ENCODE peak calls at places on chromosomes 16 and 17, in seven cellular contexts. Y is ovary, C is GM23338, K is choroid plexus epithelial cell, T is IMR-90, B is mesenchymal stem cell, S is uterus. M is an unnamed sample.
A peak's percentile ranks its signal among the peaks of the same experiment; 100 is the strongest.

GRCh38 chr16:50580180-50580771 is 32.1 kb downstream of the NKD1 start:
- DNase-seq in Y (no peak), T (no peak), C (no peak), B (no peak), K (no peak), S (no peak), M (no peak)

GRCh38 chr16:60905806-60906205 is 1130.4 kb downstream of the CDH8 start:
- DNase-seq in K (peak; percentile 0), C (no peak), B (no peak), Y (no peak), T (no peak), S (no peak), M (no peak)

GRCh38 chr17:28765038-28765437 is 21.2 kb downstream of the TRAF4 start:
- DNase-seq in S (no peak), Y (no peak), B (no peak), T (no peak), K (no peak), C (no peak), M (no peak)

GRCh38 chr16:19861811-19862327 is 22.8 kb downstream of the GPRC5B start:
- DNase-seq in S (no peak), C (peak; percentile 79), Y (no peak), K (no peak), T (no peak), B (no peak), M (no peak)

GRCh38 chr16:48318630-48319029 is 66.6 kb downstream of the SIAH1 start:
- DNase-seq in K (peak; percentile 83), S (no peak), B (peak; percentile 90), Y (no peak), T (peak; percentile 54), C (peak; percentile 78), M (no peak)

GRCh38 chr17:12302711-12303110 is 282.0 kb downstream of the MAP2K4 start:
- DNase-seq in T (peak; percentile 40), K (no peak), B (no peak), C (no peak), Y (no peak), S (no peak), M (no peak)

GRCh38 chr17:71188811-71189492 is 931.9 kb upstream of the SOX9 start:
- DNase-seq in B (peak; percentile 94), S (no peak), T (peak; percentile 95), C (no peak), Y (no peak), K (peak; percentile 94), M (no peak)

GRCh38 chr17:45228985-45229517 is 7.4 kb downstream of the FMNL1 start:
- DNase-seq in Y (peak; percentile 61), S (peak; percentile 92), K (peak; percentile 95), C (peak; percentile 64), B (peak; percentile 93), T (peak; percentile 96), M (peak; percentile 90)

GRCh38 chr16:85275533-85276249 is 163.4 kb upstream of the CIBAR2 start:
- DNase-seq in K (peak; percentile 69), T (peak; percentile 41), C (peak; percentile 87), S (peak; percentile 73), B (peak; percentile 63), Y (peak; percentile 78), M (no peak)

GRCh38 chr17:40287159-40287493 is 553 bp upstream of the CDC6 start:
- DNase-seq in Y (no peak), S (no peak), T (no peak), C (no peak), B (no peak), K (no peak), M (no peak)
- H3K4me3 ChIP-seq in Y (no peak overlapping the region), S (no peak overlapping the region), T (peak overlapping the region; percentile 19), C (no peak overlapping the region), B (peak overlapping the region; percentile 57), K (peak overlapping the region; percentile 39), M (peak overlapping the region; percentile 52)

GRCh38 chr17:2171725-2172446 is 117.0 kb downstream of the HIC1 start:
- DNase-seq in Y (peak; percentile 88), C (peak; percentile 13), B (peak; percentile 99), S (peak; percentile 88), K (peak; percentile 99), T (peak; percentile 99), M (peak; percentile 84)
- H3K4me3 ChIP-seq in Y (no peak overlapping the region), C (no peak overlapping the region), B (peak overlapping the region; percentile 32), S (peak overlapping the region; percentile 15), K (peak overlapping the region; percentile 25), T (peak overlapping the region; percentile 15), M (peak overlapping the region; percentile 31)

DNA sequence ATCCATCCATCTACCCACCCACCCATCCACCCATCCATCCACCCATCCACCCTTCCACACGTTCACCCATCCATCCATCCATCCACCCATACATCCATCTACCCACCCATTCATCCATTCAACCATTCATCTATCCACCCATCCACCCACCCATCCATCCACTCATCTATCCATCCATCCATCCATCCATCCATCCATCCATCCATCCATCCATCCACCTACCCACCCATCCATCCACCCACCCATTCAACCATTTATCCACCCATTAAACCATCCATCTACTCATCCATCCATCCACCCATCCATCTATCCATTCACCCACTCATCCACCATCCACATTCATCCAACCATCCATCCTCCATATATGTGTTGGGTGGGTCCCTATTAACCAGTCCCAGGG is 26.2 kb upstream of the RPTOR start:
- DNase-seq in T (no peak), Y (no peak), K (no peak), B (no peak), C (no peak), S (no peak), M (no peak)
- H3K4me3 ChIP-seq in T (no peak overlapping the region), Y (no peak overlapping the region), K (no peak overlapping the region), B (no peak overlapping the region), C (no peak overlapping the region), S (no peak overlapping the region), M (no peak overlapping the region)

DNA sequence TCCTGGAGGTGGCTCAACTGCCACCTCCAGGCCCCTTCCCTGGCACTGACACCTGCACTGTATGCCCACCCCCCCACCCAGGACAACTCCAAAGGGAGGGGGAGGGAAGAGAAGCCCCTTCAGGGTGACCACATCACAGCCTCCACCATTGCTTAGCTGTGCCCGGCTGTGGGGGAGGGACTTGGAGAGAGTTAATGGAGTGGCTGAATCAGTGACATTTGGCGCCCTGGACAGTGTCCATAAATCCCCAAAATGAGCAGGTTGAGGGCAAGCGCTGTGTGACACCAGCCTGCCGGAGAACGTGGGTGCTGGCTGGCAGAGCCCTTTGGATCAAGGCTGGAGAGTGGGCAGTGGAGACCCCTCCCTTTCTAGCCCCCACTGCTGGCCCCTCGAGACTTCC is 883 bp downstream of the USH1G start:
- DNase-seq in K (no peak), B (no peak), C (no peak), S (no peak), Y (no peak), T (no peak), M (no peak)
- H3K4me3 ChIP-seq in K (no peak overlapping the region), B (no peak overlapping the region), C (no peak overlapping the region), S (peak overlapping the region; percentile 32), Y (no peak overlapping the region), T (no peak overlapping the region), M (no peak overlapping the region)

GRCh38 chr17:2723505-2723996 is 12.0 kb upstream of the CLUH start:
- DNase-seq in T (no peak), C (peak; percentile 77), B (no peak), K (no peak), S (no peak), Y (no peak), M (no peak)
- H3K4me3 ChIP-seq in T (no peak overlapping the region), C (peak overlapping the region; percentile 57), B (no peak overlapping the region), K (no peak overlapping the region), S (peak overlapping the region; percentile 32), Y (no peak overlapping the region), M (peak overlapping the region; percentile 62)

GRCh38 chr16:58842156-58842555 is 108.0 kb upstream of the GOT2 start:
- DNase-seq in Y (no peak), S (no peak), C (no peak), K (no peak), T (no peak), B (no peak), M (no peak)

GRCh38 chr16:58837950-58838349 is 103.8 kb upstream of the GOT2 start:
- DNase-seq in B (no peak), T (no peak), S (no peak), K (no peak), Y (no peak), C (no peak), M (no peak)

GRCh38 chr16:58832496-58832895 is 98.4 kb upstream of the GOT2 start:
- DNase-seq in S (no peak), B (no peak), Y (no peak), T (no peak), C (no peak), K (no peak), M (no peak)

GRCh38 chr16:58836427-58836826 is 102.3 kb upstream of the GOT2 start:
- DNase-seq in S (no peak), K (no peak), T (no peak), C (peak; percentile 4), Y (no peak), B (no peak), M (no peak)
- H3K4me3 ChIP-seq in S (no peak overlapping the region), K (no peak overlapping the region), T (no peak overlapping the region), C (no peak overlapping the region), Y (no peak overlapping the region), B (no peak overlapping the region), M (no peak overlapping the region)

DNA sequence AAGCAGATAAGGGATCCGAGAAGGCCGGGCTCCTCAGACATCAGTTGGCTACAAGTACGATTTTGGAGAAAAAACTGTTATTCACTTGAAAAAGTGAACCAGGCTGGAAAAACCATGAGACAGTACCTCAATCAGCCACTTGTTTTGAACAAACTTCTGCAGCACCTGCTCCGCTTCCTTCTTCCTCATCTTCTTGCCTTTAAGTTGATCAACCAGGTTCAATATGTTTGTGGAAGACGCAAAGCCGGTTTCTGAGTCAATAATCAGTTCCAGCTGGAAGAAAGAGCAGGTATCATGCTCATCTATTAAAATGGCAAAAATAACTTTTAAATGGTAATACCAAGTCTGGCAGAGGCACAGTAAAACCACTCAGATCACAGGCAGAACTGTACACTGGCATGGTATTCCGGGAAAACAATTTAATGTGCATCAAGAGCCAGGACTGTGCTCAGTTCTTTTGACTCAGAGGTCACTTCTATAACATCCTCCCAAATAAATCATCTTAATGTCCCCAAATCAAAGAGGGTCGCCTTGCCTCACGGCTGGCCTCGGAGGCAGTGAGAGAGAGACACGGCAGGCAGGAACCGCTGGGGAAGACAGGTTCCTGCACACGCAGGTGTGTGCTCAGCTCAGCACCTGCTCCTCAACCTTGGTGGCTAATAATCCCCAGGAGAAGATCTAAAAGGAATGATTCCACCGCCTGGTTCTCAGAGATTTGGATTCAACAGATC is 29.7 kb downstream of the KDM8 start:
- DNase-seq in S (no peak), C (no peak), K (no peak), B (no peak), Y (no peak), T (no peak), M (no peak)
- H3K4me3 ChIP-seq in S (no peak overlapping the region), C (no peak overlapping the region), K (no peak overlapping the region), B (no peak overlapping the region), Y (no peak overlapping the region), T (no peak overlapping the region), M (no peak overlapping the region)